ENCODE peak calls at places on chromosome 13, in ten cellular contexts. E, J, N, Y, O, K, X, A, G and Q are unnamed samples.

GRCh38 chr13:52827839-52828238 is 20.6 kb downstream of the PCDH8 start:
- DNase-seq in A (no peak), K (no peak), E (no peak), G (no peak), J (no peak), O (no peak), Y (no peak), X (no peak), N (no peak), Q (no peak)

GRCh38 chr13:100363874-100364273 is 224.7 kb downstream of the GGACT start:
- DNase-seq in O (no peak), N (no peak), Y (peak), A (no peak), X (no peak), K (peak), J (no peak), E (peak), G (no peak), Q (no peak)

GRCh38 chr13:87981416-87981815 is 310.2 kb downstream of the SLITRK5 start:
- DNase-seq in O (no peak), K (no peak), Y (no peak), E (no peak), A (no peak), X (no peak), N (no peak), G (no peak), J (no peak), Q (no peak)

GRCh38 chr13:48508001-48508400 is 24.9 kb downstream of the RCBTB2 start:
- DNase-seq in A (no peak), E (no peak), O (no peak), K (peak), J (no peak), N (no peak), Y (no peak), G (no peak), X (no peak), Q (no peak)

GRCh38 chr13:82654851-82655517 is 1227.3 kb downstream of the SLITRK1 start:
- DNase-seq in E (peak), G (peak), N (no peak), X (no peak), O (no peak), K (peak), Y (peak), J (no peak), A (peak), Q (no peak)

GRCh38 chr13:102128216-102128800 is 273.5 kb downstream of the FGF14 start:
- DNase-seq in K (peak), E (peak), Y (peak), A (no peak), N (no peak), G (peak), J (no peak), X (no peak), O (no peak), Q (no peak)

GRCh38 chr13:41461527-41462124 is 4.3 kb downstream of the RGCC start:
- DNase-seq in E (no peak), O (no peak), K (no peak), X (no peak), A (no peak), G (no peak), J (no peak), N (no peak), Y (no peak), Q (peak)

GRCh38 chr13:39422845-39423565 is 180.0 kb downstream of the LHFPL6 start:
- DNase-seq in J (no peak), Y (peak), G (no peak), A (no peak), O (no peak), E (peak), X (no peak), N (no peak), K (no peak), Q (no peak)

GRCh38 chr13:73870970-73871935 is 263.0 kb downstream of the KLF12 start:
- DNase-seq in J (no peak), O (peak), A (no peak), E (peak), Y (peak), X (no peak), N (no peak), K (no peak), G (peak), Q (no peak)

GRCh38 chr13:51525567-51526165 is 58.6 kb upstream of the WDFY2 start:
- DNase-seq in J (no peak), Y (peak), N (no peak), G (no peak), K (no peak), X (no peak), O (no peak), A (no peak), E (peak), Q (no peak)

GRCh38 chr13:70723732-70724131 is 615.5 kb upstream of the KLHL1 start:
- DNase-seq in Y (no peak), X (no peak), O (peak), G (no peak), E (no peak), J (no peak), N (no peak), A (no peak), K (no peak), Q (no peak)

GRCh38 chr13:19984430-19985218 is 26.1 kb downstream of the ZMYM2 start:
- DNase-seq in Y (peak), K (peak), J (no peak), O (peak), E (peak), A (no peak), G (peak), N (no peak), X (no peak), Q (peak)

GRCh38 chr13:28611654-28612131 is 47.2 kb upstream of the POMP start:
- DNase-seq in E (peak), O (no peak), J (no peak), G (no peak), A (no peak), N (no peak), K (no peak), Y (no peak), X (no peak), Q (peak)

GRCh38 chr13:68927387-68928026 is 1180.1 kb upstream of the ATXN8OS start:
- DNase-seq in O (peak), X (no peak), N (no peak), G (no peak), Y (no peak), A (no peak), J (no peak), K (peak), E (no peak), Q (no peak)